ENCODE peak calls at places on chromosomes 6 and 20, in four cellular contexts. M is HepG2, A is SK-N-SH, X is GM12878. P is an unnamed sample.

GRCh38 chr6:54680531-54680930 is 166.0 kb upstream of the FAM83B start:
- DNase-seq in X (no peak), A (no peak), M (no peak), P (no peak)

GRCh38 chr6:125574604-125575003 is 174.8 kb upstream of the HEY2 start:
- DNase-seq in A (no peak), X (no peak), M (no peak), P (no peak)

GRCh38 chr20:63741354-63741675 is 1.7 kb downstream of the SLC2A4RG start:
- DNase-seq in M (no peak), A (no peak), X (no peak), P (peak)

GRCh38 chr6:116633685-116634084 is 17.4 kb downstream of the RSPH4A start:
- DNase-seq in A (peak), X (no peak), M (peak), P (peak)

GRCh38 chr20:43940518-43941225 is 26.0 kb downstream of the TOX2 start:
- DNase-seq in A (no peak), M (no peak), X (no peak), P (no peak)

GRCh38 chr6:100347901-100348550 is 116.7 kb downstream of the SIM1 start:
- DNase-seq in M (no peak), X (no peak), A (no peak), P (no peak)

GRCh38 chr20:16526433-16527380 is 46.5 kb downstream of the KIF16B start:
- DNase-seq in X (no peak), M (no peak), A (no peak), P (no peak)

GRCh38 chr20:10954137-10954840 is 280.5 kb upstream of the JAG1 start:
- DNase-seq in X (no peak), A (no peak), M (peak), P (no peak)

GRCh38 chr20:50930139-50931047 is 844 bp downstream of the ADNP start:
- DNase-seq in A (peak), M (no peak), X (no peak), P (peak)

GRCh38 chr6:163777706-163778105 is 363.2 kb downstream of the QKI start:
- DNase-seq in X (no peak), M (no peak), A (no peak), P (peak)

GRCh38 chr20:62927128-62927705 is 912 bp upstream of the DIDO1 start:
- DNase-seq in A (no peak), X (no peak), M (peak), P (no peak)

GRCh38 chr6:6969761-6970223 is 138.0 kb upstream of the RREB1 start:
- DNase-seq in X (no peak), M (peak), A (no peak), P (peak)

GRCh38 chr20:48823476-48823875 is 4.3 kb downstream of the PREX1 start:
- DNase-seq in M (no peak), A (no peak), X (no peak), P (no peak)

GRCh38 chr6:166618866-166619761 is 7.9 kb downstream of the RPS6KA2 start:
- DNase-seq in X (no peak), A (no peak), M (no peak), P (no peak)

GRCh38 chr20:36792422-36792821 is 18.9 kb upstream of the DSN1 start:
- DNase-seq in M (peak), X (no peak), A (peak), P (peak)

GRCh38 chr6:129969064-129969463 is 49.3 kb upstream of the L3MBTL3 start:
- DNase-seq in A (no peak), M (no peak), X (no peak), P (no peak)

GRCh38 chr20:57948177-57948955 is 238.6 kb upstream of the PMEPA1 start:
- DNase-seq in X (no peak), M (no peak), A (no peak), P (no peak)

GRCh38 chr6:75481936-75482593 is 11.5 kb downstream of the FILIP1 start:
- DNase-seq in A (no peak), M (no peak), X (no peak), P (no peak)

GRCh38 chr20:55424968-55425367 is 580.4 kb downstream of the CBLN4 start:
- DNase-seq in M (no peak), A (no peak), X (no peak), P (no peak)

GRCh38 chr6:157456524-157456829 is 75.5 kb downstream of the ZDHHC14 start:
- DNase-seq in A (no peak), X (peak), M (no peak), P (no peak)

GRCh38 chr6:3455490-3456394 is 1.1 kb downstream of the SLC22A23 start:
- DNase-seq in A (peak), M (peak), X (no peak), P (peak)

GRCh38 chr6:29442670-29443184 is 3.6 kb downstream of the OR10C1 start:
- DNase-seq in A (no peak), M (no peak), X (no peak), P (no peak)

GRCh38 chr20:63700199-63701050 is 4.0 kb downstream of the TNFRSF6B start:
- DNase-seq in A (peak), M (no peak), X (no peak), P (peak)

GRCh38 chr6:35903679-35904078 is 17.2 kb downstream of the SRPK1 start:
- DNase-seq in A (no peak), M (no peak), X (no peak), P (no peak)

GRCh38 chr6:35905141-35905785 is 15.6 kb downstream of the SRPK1 start:
- DNase-seq in A (no peak), X (no peak), M (no peak), P (no peak)

GRCh38 chr6:35906499-35906846 is 14.4 kb downstream of the SRPK1 start:
- DNase-seq in M (no peak), A (no peak), X (no peak), P (no peak)

GRCh38 chr6:35907750-35908149 is 13.1 kb downstream of the SRPK1 start:
- DNase-seq in M (no peak), X (no peak), A (no peak), P (no peak)

GRCh38 chr6:35905841-35906498 is 14.9 kb downstream of the SRPK1 start:
- DNase-seq in M (no peak), A (no peak), X (no peak), P (no peak)
- TF ChIP-seq NFIC in M (no peak), A (no peak), X (no peak), P (no peak)

DNA sequence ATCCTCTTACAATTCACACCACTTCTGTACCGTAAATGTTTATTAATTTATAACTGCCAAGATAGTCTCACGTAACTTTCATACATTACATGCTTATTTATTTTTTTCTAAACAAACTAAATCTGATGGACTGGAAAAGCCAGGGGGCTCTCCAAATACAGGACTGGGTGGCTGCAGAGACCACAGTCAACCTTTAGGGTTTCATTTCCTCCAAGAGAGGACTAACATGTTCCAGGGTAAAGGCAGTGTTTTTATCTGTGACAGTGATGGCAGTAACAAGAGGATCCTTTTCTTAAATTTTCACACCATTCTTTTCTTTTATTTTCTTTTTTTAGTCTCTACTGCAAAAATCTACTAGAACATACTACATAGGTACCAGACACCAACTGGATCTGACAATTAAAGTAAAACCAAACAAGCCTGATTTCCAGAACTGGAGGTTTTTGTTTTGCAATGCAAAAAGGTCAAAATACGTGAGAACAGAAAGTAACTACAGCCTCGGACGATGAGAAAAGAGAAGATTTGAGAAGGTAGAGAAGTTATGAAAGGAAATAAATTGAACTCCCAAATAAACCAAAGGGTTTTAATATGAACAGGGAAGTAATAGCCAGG is 1.2 kb downstream of the LMBRD1 start:
- DNase-seq in X (no peak), M (no peak), A (peak), P (peak)
- TF ChIP-seq NFIC in X (peak), M (no peak), A (no peak), P (no peak)

DNA sequence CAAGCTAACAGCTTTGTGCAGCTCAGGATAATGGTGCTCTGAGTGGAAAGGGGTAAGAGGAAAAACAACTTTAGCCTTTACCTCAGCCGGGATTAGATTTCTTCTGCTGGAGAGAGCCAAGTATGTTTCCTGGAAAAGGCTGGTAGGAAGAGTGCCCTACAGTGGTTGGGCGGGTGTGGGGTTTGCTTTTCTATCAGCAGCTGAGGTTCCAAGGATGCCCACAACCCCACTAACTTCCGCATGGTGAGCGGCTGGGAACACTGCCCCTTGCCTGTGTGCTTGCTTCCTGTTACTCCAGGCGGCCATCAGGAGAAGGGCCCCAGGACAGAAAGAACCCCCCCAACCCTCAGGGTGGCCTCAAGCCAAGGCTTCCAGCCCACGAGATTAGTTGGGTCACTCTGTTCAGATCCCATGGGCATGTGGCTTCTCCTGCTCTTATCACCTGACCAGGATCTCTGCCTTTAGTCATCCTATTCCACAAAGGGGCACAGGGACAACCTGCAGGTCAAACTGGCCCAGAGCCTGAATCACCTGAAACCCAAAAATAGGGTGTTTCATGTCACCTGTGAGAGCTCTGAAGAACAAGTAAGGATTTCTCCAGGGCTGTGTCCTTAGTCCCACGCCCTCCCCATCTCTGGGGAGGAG is 10.5 kb downstream of the MRPS18A start:
- DNase-seq in M (no peak), X (no peak), A (no peak), P (no peak)
- TF ChIP-seq NFIC in M (no peak), X (no peak), A (no peak), P (no peak)

GRCh38 chr6:111603648-111604047 is 2.0 kb downstream of the TRAF3IP2 start:
- DNase-seq in M (no peak), A (no peak), X (no peak), P (no peak)

GRCh38 chr6:111606620-111607115 is 990 bp upstream of the TRAF3IP2 start:
- DNase-seq in M (no peak), X (no peak), A (no peak), P (no peak)

GRCh38 chr6:111604259-111605099 is 1.2 kb downstream of the TRAF3IP2 start:
- DNase-seq in X (no peak), A (no peak), M (no peak), P (peak)

GRCh38 chr6:111607279-111607678 is 1.6 kb upstream of the TRAF3IP2 start:
- DNase-seq in M (no peak), X (no peak), A (no peak), P (no peak)

DNA sequence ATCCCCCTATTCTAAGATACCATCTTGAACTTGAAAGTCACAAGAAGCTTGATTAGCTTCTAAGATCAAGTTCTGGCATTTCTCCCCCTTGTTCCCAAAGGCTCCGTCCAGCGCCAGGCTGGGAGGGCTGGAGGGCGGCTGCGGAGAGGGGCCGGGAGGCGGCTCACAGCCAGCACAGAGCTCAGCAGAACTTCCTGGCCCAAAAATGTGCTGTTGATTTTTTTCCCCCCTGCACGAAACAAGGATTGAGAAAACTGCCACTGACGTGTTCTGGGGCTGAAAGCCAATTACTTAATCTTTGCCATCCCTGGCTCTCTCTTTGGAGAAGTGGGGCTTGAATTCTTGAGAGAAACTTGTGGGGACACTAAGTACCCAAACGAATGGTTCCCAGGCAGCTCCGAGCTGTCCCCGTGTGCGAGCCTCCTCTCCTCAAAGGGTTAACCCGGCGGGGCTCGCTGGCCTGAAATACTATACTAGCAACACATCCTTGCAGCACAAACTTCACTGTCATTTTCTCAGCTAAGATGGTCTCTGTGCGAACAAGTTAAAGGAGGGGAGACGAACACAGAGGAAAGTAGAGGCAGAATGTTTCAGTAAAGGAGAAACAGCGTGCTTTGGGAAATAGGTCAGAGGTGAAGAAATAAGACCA is 454 bp downstream of the TRAF3IP2 start:
- DNase-seq in A (no peak), M (no peak), X (no peak), P (peak)
- TF ChIP-seq NFIC in A (no peak), M (no peak), X (no peak), P (peak)

GRCh38 chr20:24149881-24150307 is 161.3 kb upstream of the GGTLC1 start:
- DNase-seq in A (peak), M (peak), X (no peak), P (peak)
- TF ChIP-seq NFIC in A (no peak), M (no peak), X (no peak), P (no peak)

GRCh38 chr6:14792118-14792955 is 453.5 kb upstream of the JARID2 start:
- DNase-seq in M (no peak), A (no peak), X (no peak), P (no peak)
- TF ChIP-seq NFIC in M (no peak), A (no peak), X (no peak), P (no peak)

GRCh38 chr20:4234128-4234527 is 218.8 kb upstream of the RNF24 start:
- DNase-seq in A (no peak), M (no peak), X (no peak), P (no peak)
- TF ChIP-seq NFIC in A (peak), M (no peak), X (no peak), P (peak)

DNA sequence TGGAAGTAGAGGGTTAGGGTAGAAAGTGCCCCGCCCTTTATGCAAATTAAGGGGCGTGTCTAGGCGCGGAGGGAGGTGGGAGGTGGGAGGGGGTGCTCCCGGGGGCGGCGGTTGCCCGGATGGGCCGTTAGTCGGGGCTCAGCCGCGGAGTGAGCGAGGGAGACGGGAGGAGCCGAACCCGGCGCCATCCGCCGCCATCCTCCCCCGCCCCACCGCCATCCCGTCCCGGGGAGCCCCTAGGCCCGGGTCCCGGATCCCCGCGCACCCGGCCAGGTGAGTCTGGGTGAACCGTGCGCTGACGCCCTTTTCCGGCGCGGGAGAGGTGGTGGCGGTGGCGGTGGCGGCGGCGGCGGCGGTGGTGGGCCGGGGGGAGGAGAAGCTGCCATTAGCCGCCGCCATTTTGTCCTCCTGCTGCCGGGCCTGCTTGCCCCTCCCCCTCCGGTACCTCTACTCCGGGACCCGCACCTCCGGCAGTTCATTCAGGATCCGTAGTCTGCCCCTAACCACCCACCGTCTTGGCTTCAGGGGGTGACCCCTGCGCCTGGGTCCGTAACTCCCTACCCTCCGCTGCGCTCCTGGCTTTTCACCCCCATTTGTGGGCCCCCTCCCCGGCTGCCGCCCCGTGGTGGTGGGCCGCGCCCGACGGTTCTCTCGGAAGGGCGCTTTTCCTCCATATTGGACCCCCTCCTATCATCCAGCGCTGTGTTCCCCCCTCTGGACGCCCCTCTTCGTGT is at the start of gene PRRC2A:
- DNase-seq in A (peak), X (no peak), M (no peak), P (peak)
- TF ChIP-seq NFIC in A (peak), X (no peak), M (no peak), P (peak)

GRCh38 chr6:161696828-161697227 is 423.0 kb upstream of the AGPAT4 start:
- DNase-seq in X (no peak), A (no peak), M (no peak), P (no peak)

DNA sequence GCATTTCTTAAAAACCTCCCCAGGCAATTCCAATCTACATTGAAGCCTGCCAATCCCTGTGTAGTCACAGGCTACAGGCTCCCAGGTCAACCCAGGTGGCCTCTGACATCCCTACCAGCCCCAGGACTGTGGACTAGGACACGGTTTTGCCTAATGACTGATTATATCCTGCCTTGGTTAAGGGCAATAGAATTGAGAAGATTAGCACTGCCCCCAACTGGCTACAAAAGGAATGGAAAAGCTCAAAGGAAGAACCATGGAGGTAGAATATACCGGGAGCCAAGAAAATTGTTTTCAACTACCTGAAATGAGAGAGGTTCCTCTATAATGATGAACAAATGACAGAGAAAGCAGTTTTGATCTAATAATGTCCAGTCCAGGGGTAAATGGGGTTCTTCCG is 421.1 kb upstream of the AGPAT4 start:
- DNase-seq in M (peak), X (no peak), A (no peak), P (peak)
- TF ChIP-seq NFIC in M (no peak), X (no peak), A (no peak), P (no peak)

GRCh38 chr6:42963855-42964605 is 3.5 kb downstream of the GNMT start:
- DNase-seq in M (peak), X (no peak), A (peak), P (peak)
- TF ChIP-seq NFIC in M (no peak), X (no peak), A (no peak), P (no peak)

P was measured in K562.